ENCODE peak calls at places on chromosome 11, in five cellular contexts. E is epithelial cell of esophagus, A is HFFc6, Z is thoracic aorta, L is AG09319. K is an unnamed sample.
A peak's percentile ranks its signal among the peaks of the same experiment; 100 is the strongest.

GRCh38 chr11:73143126-73143838 is 1.2 kb upstream of the FCHSD2 start:
- DNase-seq in L (no peak), E (peak; percentile 9), A (no peak), Z (no peak), K (no peak)

GRCh38 chr11:111730871-111731591 is 35.2 kb downstream of the PPP2R1B start:
- DNase-seq in L (no peak), A (no peak), Z (no peak), E (peak; percentile 55), K (peak; percentile 89)

GRCh38 chr11:128854801-128855200 is 12.3 kb downstream of the KCNJ1 start:
- DNase-seq in A (no peak), E (no peak), Z (no peak), L (no peak), K (no peak)

GRCh38 chr11:128365044-128365443 is 222.3 kb downstream of the ETS1 start:
- DNase-seq in E (peak; percentile 76), L (peak; percentile 70), Z (no peak), A (peak; percentile 65), K (peak; percentile 62)

GRCh38 chr11:102244681-102245409 is 72.4 kb upstream of the BIRC3 start:
- DNase-seq in Z (no peak), A (peak; percentile 95), E (peak; percentile 94), L (no peak), K (peak; percentile 99)

GRCh38 chr11:122649133-122649532 is 6.4 kb upstream of the UBASH3B start:
- DNase-seq in Z (no peak), E (no peak), L (no peak), A (peak; percentile 24), K (no peak)

GRCh38 chr11:68314886-68315580 is 2.6 kb downstream of the LRP5 start:
- DNase-seq in A (no peak), L (no peak), Z (no peak), E (peak; percentile 80), K (peak; percentile 93)

GRCh38 chr11:36308577-36308976 is 12.5 kb downstream of the PRR5L start:
- DNase-seq in Z (no peak), L (no peak), E (no peak), A (no peak), K (peak; percentile 36)

GRCh38 chr11:45045692-45046471 is 95.2 kb upstream of the TP53I11 start:
- DNase-seq in L (peak; percentile 44), Z (no peak), E (peak; percentile 77), A (peak; percentile 40), K (peak; percentile 83)

GRCh38 chr11:20369816-20370215 is 6.3 kb downstream of the HTATIP2 start:
- DNase-seq in Z (no peak), L (no peak), E (no peak), A (no peak), K (no peak)

GRCh38 chr11:68329993-68330699 is 17.8 kb downstream of the LRP5 start:
- DNase-seq in Z (no peak), A (no peak), L (no peak), E (peak; percentile 53), K (no peak)

GRCh38 chr11:90323289-90323688 is 100.4 kb upstream of the CHORDC1 start:
- DNase-seq in E (no peak), Z (no peak), L (no peak), A (no peak), K (no peak)

GRCh38 chr11:74687237-74688005 is 43.8 kb downstream of the CHRDL2 start:
- DNase-seq in A (peak; percentile 16), Z (no peak), E (no peak), L (no peak), K (peak; percentile 22)

GRCh38 chr11:65391007-65391406 is 4.6 kb downstream of the FRMD8 start:
- DNase-seq in Z (no peak), A (peak; percentile 30), L (no peak), E (no peak), K (no peak)

GRCh38 chr11:3237119-3237518 is 4.9 kb upstream of the MRGPRE start:
- DNase-seq in A (no peak), E (no peak), L (no peak), Z (no peak), K (no peak)

GRCh38 chr11:126411971-126412381 is 56.5 kb downstream of the ST3GAL4 start:
- DNase-seq in E (no peak), Z (no peak), L (no peak), A (no peak), K (no peak)

GRCh38 chr11:33687733-33688479 is 12.7 kb downstream of the C11orf91 start:
- DNase-seq in E (peak; percentile 78), Z (no peak), L (no peak), A (peak; percentile 57), K (peak; percentile 82)

GRCh38 chr11:134376150-134376921 is 35.7 kb downstream of the B3GAT1 start:
- DNase-seq in E (no peak), A (no peak), L (no peak), Z (no peak), K (no peak)

GRCh38 chr11:41392591-41392990 is 66.9 kb downstream of the LRRC4C start:
- DNase-seq in Z (no peak), E (no peak), A (no peak), L (no peak), K (no peak)

GRCh38 chr11:128471138-128471661 is 116.2 kb downstream of the ETS1 start:
- DNase-seq in E (no peak), A (no peak), L (no peak), Z (no peak), K (no peak)

DNA sequence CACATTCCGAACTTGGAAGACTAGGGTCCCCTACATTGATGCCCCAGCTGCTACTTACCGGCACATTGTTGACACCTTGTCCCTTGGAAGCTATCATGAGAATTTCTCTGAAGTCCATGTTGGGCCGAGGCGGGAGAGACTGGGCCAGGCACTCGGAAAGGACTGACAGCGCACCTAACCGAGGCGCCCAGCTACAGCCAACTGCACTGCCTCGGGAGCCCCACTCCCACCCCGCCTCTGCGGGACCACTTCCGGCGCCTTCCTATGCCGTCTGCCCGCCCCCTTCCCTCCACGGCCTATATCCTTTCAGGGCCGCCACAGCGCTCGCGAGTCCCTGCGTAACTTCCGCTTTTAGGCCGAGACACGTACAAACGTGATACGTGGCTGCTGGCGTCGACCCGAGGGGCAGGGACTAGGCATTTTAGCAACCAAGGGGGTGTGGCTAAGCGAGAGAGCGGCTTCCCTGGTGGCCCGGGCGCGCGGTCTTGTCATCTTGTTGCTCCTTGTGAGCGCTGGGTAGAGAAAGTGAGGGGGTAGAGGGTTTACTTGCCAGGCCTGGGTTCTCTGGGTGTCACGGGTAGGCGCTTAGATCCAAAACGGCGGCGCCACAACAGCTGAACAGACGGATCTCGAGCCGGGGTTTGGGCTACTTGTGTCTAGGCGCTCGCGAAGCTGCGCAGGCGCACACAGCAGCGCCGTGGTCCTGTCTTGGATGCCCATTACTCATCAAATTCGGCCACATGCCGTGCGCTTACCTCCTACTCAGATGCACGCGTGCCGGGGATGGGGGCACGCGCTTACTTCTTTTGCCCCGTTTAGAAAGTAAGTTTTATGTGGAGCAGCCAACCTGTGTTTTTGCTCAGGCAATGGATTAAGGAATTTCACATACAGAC is at the start of gene SPTY2D1:
- DNase-seq in Z (peak; percentile 99), E (peak; percentile 100), L (peak; percentile 98), A (peak; percentile 99), K (peak; percentile 98)
- TF ChIP-seq CTCF in Z (no peak), E (no peak), L (no peak), A (no peak), K (no peak)

GRCh38 chr11:94658386-94658785 is 91.2 kb downstream of the PIWIL4 start:
- DNase-seq in Z (no peak), E (no peak), L (no peak), A (no peak), K (no peak)
- TF ChIP-seq CTCF in Z (no peak), E (no peak), L (no peak), A (no peak), K (no peak)

GRCh38 chr11:35163707-35164496 is 24.9 kb downstream of the CD44 start:
- DNase-seq in A (no peak), L (no peak), Z (no peak), E (no peak), K (no peak)
- TF ChIP-seq CTCF in A (peak; percentile 62), L (peak; percentile 16), Z (no peak), E (no peak), K (no peak)

DNA sequence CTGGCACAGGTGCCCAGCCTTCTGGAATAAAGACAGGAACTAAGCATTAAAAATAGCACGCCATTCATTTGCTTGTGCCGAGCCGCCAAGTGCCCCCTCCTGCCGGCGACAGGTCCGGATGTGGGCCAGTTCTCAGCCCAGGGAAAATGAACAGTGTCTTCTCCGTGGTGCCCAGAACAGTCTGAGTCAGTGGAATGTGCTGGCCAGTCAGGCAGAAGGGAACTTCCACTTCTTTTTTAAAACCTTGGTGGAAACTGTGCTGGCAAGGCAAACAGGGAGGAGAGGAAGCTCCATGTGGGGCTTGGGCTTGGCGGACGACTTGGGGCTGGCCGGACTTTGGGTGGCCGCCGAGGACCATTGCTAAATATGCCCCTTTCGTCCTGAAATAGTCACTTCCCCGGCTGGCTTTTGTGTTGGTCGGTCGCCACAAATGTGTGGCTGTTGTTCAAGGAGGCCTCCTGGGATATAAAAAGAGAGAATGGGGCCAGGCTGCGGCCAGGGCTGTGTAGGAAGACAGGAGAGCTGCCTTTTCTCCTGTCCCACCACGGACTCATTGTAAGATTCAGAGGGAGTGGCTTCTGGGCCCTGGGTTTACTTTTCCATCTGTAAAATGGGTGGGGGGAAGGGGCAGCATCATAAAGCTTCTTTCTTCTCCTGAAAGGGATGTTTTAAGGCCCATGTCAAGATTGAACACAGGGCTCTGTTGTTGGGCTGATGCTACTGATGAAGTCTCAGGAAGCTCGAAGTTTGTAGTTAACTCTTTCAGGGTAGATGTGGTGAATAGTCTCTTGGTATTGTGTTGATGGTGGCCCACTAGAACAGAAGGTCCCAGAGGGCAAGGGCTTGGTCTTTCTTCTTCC is 101.0 kb downstream of the PTPRJ start:
- DNase-seq in A (peak; percentile 32), E (peak; percentile 34), L (no peak), Z (peak; percentile 45), K (no peak)
- TF ChIP-seq CTCF in A (no peak), E (no peak), L (no peak), Z (no peak), K (no peak)

GRCh38 chr11:62721994-62722393 is 5.3 kb downstream of the HNRNPUL2 start:
- DNase-seq in Z (no peak), E (peak; percentile 30), A (no peak), L (no peak), K (peak; percentile 40)
- TF ChIP-seq CTCF in Z (no peak), E (peak; percentile 7), A (peak; percentile 32), L (no peak), K (peak; percentile 51)

GRCh38 chr11:8219257-8220021 is 44.2 kb downstream of the LMO1 start:
- DNase-seq in L (peak; percentile 8), A (peak; percentile 37), Z (no peak), E (peak; percentile 74), K (peak; percentile 67)
- TF ChIP-seq CTCF in L (peak; percentile 61), A (peak; percentile 79), Z (no peak), E (peak; percentile 85), K (peak; percentile 72)

GRCh38 chr11:61007971-61008896 is 36.8 kb downstream of the CD6 start:
- DNase-seq in A (no peak), L (no peak), E (no peak), Z (no peak), K (no peak)
- TF ChIP-seq CTCF in A (no peak), L (no peak), E (no peak), Z (no peak), K (no peak)

GRCh38 chr11:76781046-76781801 is 1.9 kb upstream of the TSKU start:
- DNase-seq in A (no peak), Z (no peak), L (peak; percentile 64), E (no peak), K (no peak)
- TF ChIP-seq CTCF in A (no peak), Z (no peak), L (no peak), E (no peak), K (no peak)